ENCODE peak calls at places on chromosomes 3 and 15, in five cellular contexts. S is K562, E is HepG2, O is SK-N-SH, X is GM12878. C is an unnamed sample.

GRCh38 chr3:187744169-187745151 is 808 bp downstream of the BCL6 start:
- DNase-seq in X (no peak), S (peak; percentile 54), O (peak; percentile 61), E (no peak), C (no peak)

GRCh38 chr15:80777836-80778620 is 1.1 kb upstream of the CEMIP start:
- DNase-seq in S (no peak), E (no peak), O (no peak), X (no peak), C (no peak)

GRCh38 chr3:43621406-43621973 is 321 bp downstream of the ANO10 start:
- DNase-seq in X (no peak), E (no peak), O (no peak), S (peak; percentile 17), C (peak; percentile 20)

GRCh38 chr15:65525622-65526021 is 4.6 kb upstream of the HACD3 start:
- DNase-seq in E (no peak), S (no peak), O (peak; percentile 24), X (no peak), C (no peak)

GRCh38 chr15:81195339-81195864 is 1.3 kb upstream of the IL16 start:
- DNase-seq in S (no peak), O (no peak), E (no peak), X (no peak), C (no peak)

GRCh38 chr15:31387483-31388118 is 61.0 kb downstream of the KLF13 start:
- DNase-seq in O (peak; percentile 86), E (no peak), S (no peak), X (no peak), C (no peak)

GRCh38 chr3:13566769-13567310 is 17.9 kb downstream of the FBLN2 start:
- DNase-seq in X (no peak), E (no peak), S (no peak), O (no peak), C (no peak)

GRCh38 chr3:171125010-171125409 is 98.5 kb upstream of the SLC2A2 start:
- DNase-seq in E (no peak), X (no peak), O (no peak), S (no peak), C (no peak)

GRCh38 chr15:74315626-74316025 is 51.8 kb downstream of the CYP11A1 start:
- DNase-seq in O (no peak), E (no peak), X (peak; percentile 58), S (peak; percentile 56), C (no peak)

GRCh38 chr3:125165189-125165947 is 47.2 kb downstream of the SLC12A8 start:
- DNase-seq in S (no peak), X (no peak), E (peak; percentile 34), O (peak; percentile 55), C (peak; percentile 32)

GRCh38 chr3:43707998-43708397 is 17.3 kb downstream of the ABHD5 start:
- DNase-seq in O (no peak), E (peak; percentile 43), S (no peak), X (no peak), C (no peak)

GRCh38 chr3:133115178-133115577 is 77.0 kb downstream of the TMEM108 start:
- DNase-seq in S (no peak), O (no peak), X (no peak), E (no peak), C (no peak)

GRCh38 chr3:160941885-160942494 is 163.2 kb downstream of the B3GALNT1 start:
- DNase-seq in S (peak; percentile 41), E (peak; percentile 61), X (peak; percentile 41), O (peak; percentile 44), C (peak; percentile 46)

GRCh38 chr3:32239638-32240550 is 1.4 kb downstream of the CMTM8 start:
- DNase-seq in O (peak; percentile 62), E (peak; percentile 65), S (peak; percentile 60), X (no peak), C (peak; percentile 72)

GRCh38 chr15:62456011-62456920 is 291.2 kb upstream of the C2CD4B start:
- DNase-seq in E (no peak), S (no peak), X (no peak), O (no peak), C (no peak)

GRCh38 chr15:42665827-42666226 is 71.1 kb downstream of the CDAN1 start:
- DNase-seq in X (no peak), S (no peak), E (no peak), O (no peak), C (no peak)

GRCh38 chr3:174775603-174776002 is 83.5 kb upstream of the NAALADL2 start:
- DNase-seq in O (no peak), E (no peak), X (no peak), S (no peak), C (peak; percentile 5)

GRCh38 chr3:111605016-111605415 is 9.9 kb upstream of the ZBED2 start:
- DNase-seq in X (no peak), S (no peak), E (no peak), O (no peak), C (no peak)

GRCh38 chr15:100265641-100266035 is 76.1 kb downstream of the ADAMTS17 start:
- DNase-seq in E (no peak), X (no peak), O (no peak), S (no peak), C (peak; percentile 3)

GRCh38 chr15:43975326-43975725 is 148.5 kb downstream of the WDR76 start:
- DNase-seq in E (no peak), X (no peak), O (no peak), S (no peak), C (no peak)

GRCh38 chr15:89772933-89773583 is 3.1 kb upstream of the MESP2 start:
- DNase-seq in X (no peak), S (peak; percentile 52), E (peak; percentile 47), O (peak; percentile 37), C (peak; percentile 52)

GRCh38 chr3:44468572-44469520 is 8.6 kb downstream of the ZNF445 start:
- DNase-seq in O (no peak), X (no peak), E (no peak), S (peak; percentile 73), C (no peak)

GRCh38 chr3:115165701-115166100 is 18.6 kb upstream of the ZBTB20 start:
- DNase-seq in X (no peak), S (no peak), E (no peak), O (no peak), C (no peak)

GRCh38 chr15:45539680-45540079 is 17.1 kb upstream of the SLC30A4 start:
- DNase-seq in X (no peak), S (no peak), E (no peak), O (no peak), C (no peak)

GRCh38 chr15:45540531-45540930 is 18.0 kb upstream of the SLC30A4 start:
- DNase-seq in E (no peak), O (no peak), X (no peak), S (no peak), C (no peak)

GRCh38 chr15:45534821-45535220 is 12.3 kb upstream of the SLC30A4 start:
- DNase-seq in E (no peak), X (no peak), O (no peak), S (no peak), C (no peak)

GRCh38 chr15:45535486-45536042 is 13.0 kb upstream of the SLC30A4 start:
- DNase-seq in O (no peak), E (no peak), X (no peak), S (no peak), C (no peak)

DNA sequence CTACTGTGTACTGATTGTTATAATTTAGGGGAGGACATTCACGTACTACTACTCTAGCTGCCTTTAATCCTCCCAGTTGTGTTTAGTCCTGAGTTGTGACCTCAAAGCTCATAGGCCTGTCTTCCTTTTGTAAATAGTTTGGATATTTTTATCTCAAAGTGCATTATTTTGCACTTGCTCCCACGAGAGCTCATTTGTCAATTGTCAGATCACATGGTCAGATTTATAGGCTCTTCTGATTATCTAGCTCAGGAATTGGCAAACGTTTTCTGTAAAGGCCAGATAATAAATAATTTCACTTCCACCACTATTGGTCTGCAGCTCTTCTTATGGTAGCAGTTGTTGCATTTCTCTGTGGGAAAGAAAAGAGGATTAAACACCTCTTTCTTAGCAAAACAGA is 14.4 kb upstream of the SLC30A4 start:
- DNase-seq in O (no peak), S (no peak), X (no peak), E (no peak), C (no peak)
- TF ChIP-seq FOXM1 in O (no peak), S (no peak), X (no peak), E (no peak), C (no peak)

GRCh38 chr3:36804295-36805055 is 40.1 kb upstream of the DCLK3 start:
- DNase-seq in S (no peak), X (no peak), O (no peak), E (no peak), C (no peak)
- TF ChIP-seq FOXM1 in S (no peak), X (no peak), O (no peak), E (no peak), C (no peak)

DNA sequence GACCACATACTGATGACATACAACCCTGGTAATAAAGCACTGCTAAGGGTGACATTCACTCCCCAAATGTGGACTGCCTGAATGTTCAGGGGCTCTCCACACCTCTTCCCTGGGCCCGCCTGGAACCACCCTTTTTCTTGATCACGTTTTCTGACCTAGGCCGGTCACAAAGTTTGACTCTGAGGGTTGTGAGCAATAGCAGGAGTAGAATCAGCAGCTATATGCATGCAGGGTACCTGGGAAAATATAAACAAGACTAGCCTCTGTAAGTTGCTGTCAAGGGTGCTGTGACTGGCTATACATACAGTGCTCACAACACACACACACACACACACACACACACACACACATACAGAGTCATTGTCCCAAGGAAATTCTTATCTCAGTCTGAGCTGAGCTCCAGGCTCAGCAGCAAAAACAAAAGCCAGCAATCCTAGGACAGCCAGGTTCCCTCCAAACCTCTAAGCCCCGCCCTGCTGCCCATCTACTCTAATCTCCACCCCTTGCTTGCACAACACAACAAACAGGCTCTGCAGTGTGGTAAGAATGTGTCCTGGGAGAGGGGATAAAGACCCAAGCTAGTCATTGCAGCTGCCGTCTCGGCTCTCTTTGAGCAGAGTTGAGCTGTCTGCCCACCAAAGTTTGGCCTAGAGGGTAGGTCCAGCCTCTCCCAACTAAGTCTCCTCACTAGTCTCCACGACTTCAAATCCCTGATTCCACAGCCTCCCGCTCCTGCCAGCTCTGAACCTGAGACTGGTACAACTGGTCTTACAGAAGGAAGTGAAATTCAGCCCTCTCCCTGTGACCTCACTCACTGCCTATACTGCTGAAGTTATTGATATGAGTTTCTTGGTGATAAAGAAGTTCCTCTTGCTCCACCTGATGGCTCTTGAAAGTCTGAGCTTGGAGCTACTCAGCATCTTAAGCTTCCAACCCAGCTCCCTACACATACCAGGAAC is 2.2 kb downstream of the BMF start:
- DNase-seq in O (no peak), X (peak; percentile 83), E (peak; percentile 95), S (peak; percentile 66), C (no peak)
- TF ChIP-seq FOXM1 in O (no peak), X (no peak), E (no peak), S (no peak), C (no peak)

GRCh38 chr3:158792709-158793108 is 9.1 kb upstream of the MFSD1 start:
- DNase-seq in X (no peak), S (no peak), E (no peak), O (no peak), C (no peak)

GRCh38 chr3:158785972-158786371 is 15.9 kb upstream of the MFSD1 start:
- DNase-seq in E (no peak), S (no peak), O (no peak), X (no peak), C (no peak)

GRCh38 chr3:158791259-158791920 is 10.5 kb upstream of the MFSD1 start:
- DNase-seq in E (peak; percentile 58), X (no peak), S (peak; percentile 45), O (peak; percentile 45), C (peak; percentile 57)

GRCh38 chr3:158788446-158788845 is 13.4 kb upstream of the MFSD1 start:
- DNase-seq in X (no peak), S (no peak), E (no peak), O (no peak), C (no peak)

DNA sequence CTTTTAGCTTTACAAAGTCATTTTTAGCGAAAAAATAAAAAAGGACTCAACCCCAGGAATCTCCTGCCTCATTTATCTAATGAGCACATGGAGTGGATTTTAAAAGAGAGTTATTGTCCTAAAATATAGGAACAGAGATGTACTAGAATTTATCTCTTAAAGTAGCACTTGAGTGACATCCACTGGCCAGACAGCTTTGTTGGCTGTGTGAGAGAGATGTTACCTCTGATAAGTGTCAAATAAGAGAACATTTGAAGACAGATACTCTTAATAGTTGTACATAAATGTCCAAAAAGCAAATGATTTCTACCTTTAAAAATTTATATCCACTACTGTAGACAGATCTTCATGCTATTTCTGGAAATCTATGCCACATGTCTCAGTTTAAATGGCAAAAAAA is 12.3 kb upstream of the MFSD1 start:
- DNase-seq in E (peak; percentile 43), S (peak; percentile 31), O (peak; percentile 20), X (no peak), C (no peak)
- TF ChIP-seq FOXM1 in E (no peak), S (no peak), O (no peak), X (no peak), C (no peak)